ENCODE peak calls at places on chromosome 12, in seven cellular contexts. P is mucosa of descending colon, D is IMR-90, M is psoas muscle, N is fibroblast of the aortic adventitia, W is cardiac muscle cell, A is foreskin fibroblast. I is an unnamed sample.

GRCh38 chr12:45660330-45660729 is 69.2 kb upstream of the ARID2 start:
- DNase-seq in P (no peak), D (peak), M (no peak), N (peak), W (no peak), A (peak), I (no peak)

GRCh38 chr12:68631177-68631576 is 20.5 kb downstream of the RAP1B start:
- DNase-seq in P (no peak), D (peak), M (no peak), N (peak), W (no peak), A (no peak), I (no peak)

GRCh38 chr12:10397311-10397710 is 7.5 kb upstream of the KLRK1 start:
- DNase-seq in P (no peak), D (no peak), M (no peak), N (no peak), W (no peak), A (no peak), I (no peak)

GRCh38 chr12:53231859-53232640 is at the start of gene RARG:
- DNase-seq in P (peak), D (no peak), M (peak), N (peak), W (no peak), A (no peak), I (peak)

GRCh38 chr12:43255642-43256041 is 296.4 kb downstream of the ADAMTS20 start:
- DNase-seq in P (no peak), D (no peak), M (no peak), N (no peak), W (no peak), A (no peak), I (no peak)

GRCh38 chr12:11178250-11178649 is 7.3 kb downstream of the SMIM10L1 start:
- DNase-seq in P (no peak), D (no peak), M (no peak), N (no peak), W (no peak), A (no peak), I (no peak)

GRCh38 chr12:89261982-89262381 is 90.3 kb downstream of the DUSP6 start:
- DNase-seq in P (no peak), D (no peak), M (no peak), N (no peak), W (peak), A (no peak), I (no peak)

GRCh38 chr12:119448737-119449136 is 114.2 kb downstream of the CCDC60 start:
- DNase-seq in P (no peak), D (no peak), M (no peak), N (no peak), W (no peak), A (no peak), I (no peak)

GRCh38 chr12:52990206-52990605 is 16.1 kb upstream of the EIF4B start:
- DNase-seq in P (no peak), D (peak), M (no peak), N (no peak), W (no peak), A (no peak), I (no peak)

GRCh38 chr12:7460375-7461259 is 16.7 kb upstream of the CD163L1 start:
- DNase-seq in P (peak), D (peak), M (no peak), N (peak), W (peak), A (peak), I (peak)

GRCh38 chr12:10965511-10965910 is 21.2 kb downstream of the TAS2R50 start:
- DNase-seq in P (no peak), D (no peak), M (no peak), N (no peak), W (no peak), A (no peak), I (no peak)

GRCh38 chr12:22333186-22333745 is 1.2 kb downstream of the ST8SIA1 start:
- DNase-seq in P (no peak), D (peak), M (no peak), N (peak), W (no peak), A (peak), I (no peak)

GRCh38 chr12:79858518-79858917 is 76.4 kb downstream of the PPP1R12A start:
- DNase-seq in P (no peak), D (peak), M (no peak), N (peak), W (no peak), A (no peak), I (no peak)

GRCh38 chr12:12992418-12993175 is 7.5 kb downstream of the HEBP1 start:
- DNase-seq in P (peak), D (peak), M (peak), N (peak), W (no peak), A (peak), I (no peak)

GRCh38 chr12:45231515-45232145 is 15.7 kb downstream of the ANO6 start:
- DNase-seq in P (no peak), D (peak), M (no peak), N (peak), W (no peak), A (peak), I (no peak)

GRCh38 chr12:44446181-44446580 is 429.9 kb downstream of the NELL2 start:
- DNase-seq in P (no peak), D (no peak), M (no peak), N (no peak), W (no peak), A (no peak), I (no peak)

DNA sequence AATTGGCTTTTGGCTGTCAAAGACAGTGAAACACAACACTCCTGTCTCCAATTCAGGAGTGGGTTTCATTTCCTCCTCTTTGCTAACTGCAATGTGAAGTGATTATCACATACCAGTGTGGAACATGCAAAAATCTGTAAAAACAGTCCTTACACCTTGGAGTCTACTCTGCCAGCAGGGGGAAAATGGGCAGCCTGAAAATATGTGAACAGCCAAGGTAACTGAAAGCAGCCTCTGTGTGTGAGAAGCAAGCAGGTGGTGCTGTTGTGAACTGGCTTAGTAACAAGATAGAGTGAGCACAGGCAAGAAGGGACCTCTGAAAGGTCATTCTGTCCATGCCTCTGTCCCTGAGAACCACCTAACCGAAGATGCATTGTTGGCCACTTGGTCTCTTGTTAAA is 6.0 kb downstream of the PRMT8 start:
- DNase-seq in P (peak), D (no peak), M (no peak), N (no peak), W (peak), A (no peak), I (no peak)
- TF ChIP-seq CTCF in P (no peak), D (no peak), M (no peak), N (no peak), W (no peak), A (no peak), I (no peak)

GRCh38 chr12:121711925-121712461 is 559 bp upstream of the TMEM120B start:
- DNase-seq in P (peak), D (no peak), M (peak), N (peak), W (peak), A (no peak), I (peak)

GRCh38 chr12:121708313-121709063 is 4.1 kb upstream of the TMEM120B start:
- DNase-seq in P (no peak), D (no peak), M (no peak), N (no peak), W (no peak), A (no peak), I (peak)

GRCh38 chr12:121705514-121705913 is 7.0 kb upstream of the TMEM120B start:
- DNase-seq in P (no peak), D (no peak), M (no peak), N (no peak), W (no peak), A (no peak), I (no peak)

GRCh38 chr12:121712462-121713256 is at the start of gene TMEM120B:
- DNase-seq in P (peak), D (peak), M (peak), N (peak), W (peak), A (peak), I (peak)

DNA sequence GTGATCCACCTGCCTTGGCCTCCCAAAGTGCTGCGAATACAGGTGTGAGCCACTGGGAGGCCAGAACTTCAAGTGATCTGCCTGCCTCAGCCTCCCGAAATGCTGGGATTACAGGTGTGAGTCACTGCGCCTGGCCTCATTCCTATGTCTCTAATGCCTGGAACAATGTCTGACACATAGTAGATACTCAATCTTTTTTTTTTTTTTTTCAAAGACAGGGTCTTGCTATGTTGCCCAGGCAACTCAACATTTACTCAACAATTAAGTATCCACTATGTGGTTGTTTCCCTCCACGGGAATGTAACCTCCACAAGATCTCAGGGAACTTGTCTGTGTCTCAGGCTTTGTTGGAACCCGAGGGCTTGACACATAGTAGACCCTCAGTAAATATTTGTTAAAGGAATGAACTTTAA is 3.1 kb upstream of the TMEM120B start:
- DNase-seq in P (no peak), D (peak), M (no peak), N (peak), W (no peak), A (no peak), I (no peak)
- TF ChIP-seq CTCF in P (no peak), D (peak), M (no peak), N (no peak), W (no peak), A (no peak), I (no peak)

DNA sequence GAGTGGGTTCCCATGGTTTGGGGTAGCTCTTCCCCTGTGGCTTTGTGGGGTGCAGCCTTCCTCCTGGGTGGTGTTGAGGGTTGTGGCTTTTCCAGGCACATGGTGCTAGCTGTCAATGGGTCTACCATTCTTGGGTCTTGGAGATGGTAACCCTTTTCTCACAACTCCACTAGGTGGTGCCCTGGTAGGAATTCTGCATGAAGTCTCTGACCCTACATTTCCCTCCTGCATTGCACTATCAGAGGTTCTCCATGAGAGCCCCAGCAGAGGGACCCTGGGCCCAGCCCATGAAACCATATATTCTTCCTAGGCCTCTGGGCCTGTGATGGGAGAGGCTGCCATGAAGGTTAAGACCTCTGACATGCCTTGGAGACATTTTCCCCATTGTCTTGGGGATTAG is 1093.3 kb downstream of the SLC16A7 start:
- DNase-seq in P (no peak), D (no peak), M (no peak), N (no peak), W (no peak), A (no peak), I (no peak)
- TF ChIP-seq CTCF in P (no peak), D (no peak), M (no peak), N (no peak), W (no peak), A (no peak), I (no peak)

DNA sequence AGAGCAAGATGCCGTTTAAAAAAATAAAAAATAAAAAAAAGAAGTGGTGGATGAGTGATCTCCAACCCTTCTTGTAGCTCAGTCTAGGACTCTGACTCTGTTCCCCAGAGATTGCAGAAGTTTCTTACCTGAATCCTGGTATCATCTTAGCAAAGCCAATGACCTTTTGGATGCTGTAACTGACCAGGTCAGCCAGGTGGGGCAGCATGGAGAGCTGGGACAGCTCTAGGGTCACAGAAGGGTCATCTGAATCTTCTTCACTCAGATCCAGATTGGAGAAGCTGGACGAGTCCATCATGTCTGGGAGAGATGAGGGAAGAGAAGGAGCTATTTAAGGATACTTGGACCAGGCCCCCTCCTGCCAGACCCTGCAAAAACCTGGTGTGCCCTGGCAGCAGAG is 35.8 kb upstream of the HDAC7 start:
- DNase-seq in P (no peak), D (no peak), M (no peak), N (no peak), W (no peak), A (no peak), I (no peak)
- TF ChIP-seq CTCF in P (no peak), D (no peak), M (no peak), N (no peak), W (no peak), A (no peak), I (no peak)